ENCODE peak calls at places on chromosomes 7 and 10, in four cellular contexts. F, O, N and E are unnamed samples.

GRCh38 chr7:1966631-1967200 is 266.0 kb downstream of the MAD1L1 start:
- DNase-seq in N (no peak), F (no peak), O (no peak), E (no peak)

GRCh38 chr10:34854147-34854601 is 39.1 kb upstream of the PARD3 start:
- DNase-seq in F (no peak), N (no peak), O (no peak), E (no peak)

GRCh38 chr7:51366930-51367613 is 50.5 kb upstream of the COBL start:
- DNase-seq in N (peak; percentile 67), F (peak; percentile 35), O (peak; percentile 43), E (no peak)

GRCh38 chr10:49756031-49756430 is 6.1 kb downstream of the OGDHL start:
- DNase-seq in F (no peak), O (no peak), N (no peak), E (no peak)

GRCh38 chr7:104272767-104273384 is 55.5 kb upstream of the LHFPL3 start:
- DNase-seq in F (no peak), N (peak; percentile 29), O (peak; percentile 36), E (no peak)

GRCh38 chr10:113538131-113538530 is 14.7 kb upstream of the HABP2 start:
- DNase-seq in O (no peak), F (no peak), N (no peak), E (no peak)

GRCh38 chr7:100801833-100802568 is 25.3 kb downstream of the EPHB4 start:
- DNase-seq in F (no peak), N (peak; percentile 97), O (peak; percentile 66), E (no peak)

GRCh38 chr10:112209534-112210200 is 26.1 kb upstream of the GPAM start:
- DNase-seq in F (no peak), N (no peak), O (no peak), E (no peak)

GRCh38 chr7:103079836-103080235 is 4.9 kb downstream of the ARMC10 start:
- DNase-seq in N (no peak), O (no peak), F (no peak), E (no peak)

GRCh38 chr10:71912431-71912830 is 51.8 kb upstream of the CHST3 start:
- DNase-seq in N (peak; percentile 38), F (no peak), O (no peak), E (no peak)

GRCh38 chr7:19442016-19442785 is 266.6 kb downstream of the POLR1F start:
- DNase-seq in F (no peak), N (peak; percentile 15), O (no peak), E (no peak)

GRCh38 chr7:158973440-158973839 is 117.1 kb downstream of the DYNC2I1 start:
- DNase-seq in N (peak; percentile 76), F (no peak), O (no peak), E (peak; percentile 41)

GRCh38 chr10:132974886-132975881 is 32.8 kb upstream of the CFAP46 start:
- DNase-seq in O (no peak), F (no peak), N (no peak), E (no peak)

GRCh38 chr10:88091490-88092061 is 228.2 kb downstream of the PTEN start:
- DNase-seq in F (peak; percentile 38), N (no peak), O (no peak), E (peak; percentile 41)

GRCh38 chr7:112994666-112995065 is 92.0 kb downstream of the GPR85 start:
- DNase-seq in F (no peak), O (no peak), N (no peak), E (no peak)

GRCh38 chr10:49395741-49396665 is at the start of gene DRGX:
- DNase-seq in O (no peak), N (no peak), F (no peak), E (no peak)

GRCh38 chr10:124917939-124918830 is 23.7 kb upstream of the ZRANB1 start:
- DNase-seq in N (no peak), F (no peak), O (no peak), E (no peak)

GRCh38 chr10:126321455-126321854 is 66.8 kb downstream of the ADAM12 start:
- DNase-seq in F (no peak), N (no peak), O (no peak), E (no peak)

GRCh38 chr7:1889556-1890181 is 219.6 kb downstream of the ELFN1 start:
- DNase-seq in N (no peak), O (no peak), F (no peak), E (no peak)

GRCh38 chr10:61000769-61001730 is 57.1 kb upstream of the RHOBTB1 start:
- DNase-seq in O (peak; percentile 71), N (peak; percentile 64), F (peak; percentile 9), E (peak; percentile 4)

GRCh38 chr7:15947749-15948148 is 261.3 kb upstream of the MEOX2 start:
- DNase-seq in O (no peak), F (no peak), N (no peak), E (no peak)

GRCh38 chr10:132065491-132066105 is at the start of gene JAKMIP3:
- DNase-seq in N (peak; percentile 7), O (peak; percentile 72), F (no peak), E (no peak)

GRCh38 chr7:101622609-101623178 is 6.4 kb downstream of the MYL10 start:
- DNase-seq in F (no peak), N (no peak), O (no peak), E (no peak)

GRCh38 chr7:4779118-4779517 is 3.7 kb downstream of the AP5Z1 start:
- DNase-seq in O (no peak), F (no peak), N (no peak), E (no peak)

GRCh38 chr7:1852781-1853618 is 182.9 kb downstream of the ELFN1 start:
- DNase-seq in N (no peak), F (no peak), O (no peak), E (no peak)

GRCh38 chr7:99374121-99375064 is at the start of gene ARPC1B:
- DNase-seq in O (peak; percentile 57), N (peak; percentile 93), F (peak; percentile 97), E (peak; percentile 96)

GRCh38 chr7:151461096-151461941 is 21.4 kb upstream of the CRYGN start:
- DNase-seq in O (no peak), N (no peak), F (no peak), E (no peak)

GRCh38 chr7:20928022-20928421 is 141.3 kb upstream of the SP8 start:
- DNase-seq in N (no peak), O (no peak), F (no peak), E (no peak)

GRCh38 chr7:140696024-140696678 is 357 bp upstream of the NDUFB2 start:
- DNase-seq in O (peak; percentile 81), N (peak; percentile 99), F (peak; percentile 90), E (no peak)

GRCh38 chr10:71009031-71009605 is 120.8 kb upstream of the PCBD1 start:
- DNase-seq in F (no peak), N (no peak), O (no peak), E (no peak)

GRCh38 chr10:98467506-98468318 is 21.0 kb upstream of the HPS1 start:
- DNase-seq in F (peak; percentile 78), O (peak; percentile 79), N (peak; percentile 88), E (peak; percentile 67)
- TF ChIP-seq POLR2A in F (no peak), O (no peak), N (no peak), E (no peak)

DNA sequence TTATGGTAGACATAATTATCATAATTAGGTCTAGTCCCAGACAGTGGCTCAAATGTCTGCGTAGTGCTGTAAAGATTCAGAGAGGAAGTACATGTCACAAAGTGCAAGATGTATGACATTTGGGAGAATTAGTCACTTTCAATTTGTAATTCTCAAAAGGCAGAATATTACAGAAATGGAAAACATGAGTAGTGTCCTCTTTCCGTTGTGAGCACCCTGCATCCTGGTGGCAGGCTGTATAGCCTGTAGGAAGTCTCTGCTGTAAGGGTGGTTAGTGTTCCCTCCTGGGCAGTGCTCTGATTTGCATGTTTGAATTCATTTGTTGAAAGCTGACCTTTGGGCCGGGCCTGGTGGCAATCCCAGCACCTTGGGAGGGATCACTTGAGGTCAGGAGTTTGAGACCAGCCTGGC is 17.0 kb downstream of the CDK14 start:
- DNase-seq in F (no peak), O (no peak), N (no peak), E (no peak)
- TF ChIP-seq TAF1 in F (no peak), O (no peak), N (no peak), E (no peak)

GRCh38 chr7:44636041-44636580 is 29.7 kb downstream of the OGDH start:
- DNase-seq in N (no peak), O (no peak), F (no peak), E (no peak)

GRCh38 chr7:44636926-44637325 is 30.5 kb downstream of the OGDH start:
- DNase-seq in O (no peak), N (no peak), F (no peak), E (no peak)

GRCh38 chr7:44634187-44634838 is 27.9 kb downstream of the OGDH start:
- DNase-seq in O (peak; percentile 25), N (peak; percentile 21), F (no peak), E (no peak)

GRCh38 chr7:44633254-44634186 is 27.1 kb downstream of the OGDH start:
- DNase-seq in O (no peak), F (no peak), N (peak; percentile 18), E (peak; percentile 38)

DNA sequence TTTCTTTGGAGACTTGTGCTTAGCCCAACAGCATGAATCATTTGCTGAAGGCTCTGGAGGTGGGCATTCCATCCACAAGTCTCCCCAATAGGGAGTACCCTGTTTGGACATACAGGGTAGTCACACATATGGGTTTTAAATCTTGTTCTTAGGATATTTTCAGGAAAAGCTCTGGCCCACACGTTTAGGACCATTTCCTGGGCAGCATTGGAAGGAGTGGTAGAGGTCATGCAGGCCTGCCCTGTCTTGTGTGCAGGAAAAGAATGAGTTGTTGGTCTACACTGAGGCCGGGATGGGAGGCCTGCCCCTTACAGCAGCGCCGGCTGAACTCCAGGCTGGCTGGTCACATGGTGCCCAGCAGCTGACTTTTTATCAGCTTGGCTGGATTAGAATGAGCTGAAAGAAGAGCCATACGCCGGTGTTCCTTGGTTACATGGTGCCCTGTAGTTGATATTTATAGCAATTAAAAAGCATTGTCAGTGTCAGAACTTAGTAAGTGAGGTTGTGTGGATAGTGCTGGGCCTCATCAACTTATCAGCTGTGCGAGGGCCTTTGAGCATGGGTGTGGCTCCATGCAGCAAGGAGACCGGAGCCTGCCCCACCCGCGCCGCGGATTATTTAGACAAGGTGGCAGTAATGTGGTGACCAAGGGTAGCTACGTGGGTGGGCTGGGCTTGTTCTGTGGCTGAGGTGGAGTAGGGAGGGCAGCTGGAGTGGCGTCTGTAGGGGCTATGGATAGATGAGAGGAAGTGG is 28.6 kb downstream of the OGDH start:
- DNase-seq in F (no peak), N (peak; percentile 84), O (no peak), E (no peak)
- TF ChIP-seq POLR2A in F (no peak), N (no peak), O (no peak), E (no peak)

DNA sequence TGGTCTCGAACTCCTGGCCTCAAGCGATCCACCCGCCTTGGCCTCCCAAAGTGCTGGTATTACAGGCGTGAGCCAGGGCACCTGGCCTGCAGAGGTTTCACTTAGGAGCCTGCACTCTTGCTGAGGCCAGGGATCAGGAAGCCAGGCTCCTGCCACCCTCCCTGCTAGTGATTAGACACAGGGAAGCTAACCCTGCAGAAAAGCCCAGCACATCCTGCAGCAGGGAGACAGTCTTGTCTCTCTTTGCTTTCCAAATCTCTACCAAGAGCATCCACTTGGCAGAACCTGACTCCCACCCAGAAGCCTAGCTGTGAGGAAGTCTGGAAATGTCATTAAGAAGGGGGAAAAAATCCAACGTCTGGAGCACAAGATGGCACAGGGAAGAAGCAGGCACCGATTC is 8.0 kb upstream of the FAM171A1 start:
- DNase-seq in O (no peak), N (no peak), F (no peak), E (no peak)
- TF ChIP-seq TAF1 in O (no peak), N (no peak), F (no peak), E (no peak)